ENCODE peak calls at places on chromosomes 5 and 9, in seven cellular contexts. One of them, this sample, is unnamed.

GRCh38 chr9:112351184-112351583 is 17.8 kb upstream of the PTBP3 start:
- DNase-seq in SK-N-SH: no peak
- DNase-seq in H1: no peak
- DNase-seq in HCT116: no peak
- DNase-seq in HepG2: no peak
- DNase-seq in K562: no peak
- DNase-seq in GM12878: no peak
- DNase-seq in this sample: no peak

GRCh38 chr9:86947146-86948081 is at the start of gene GAS1:
- DNase-seq in H1: peak
- DNase-seq in GM12878: no peak
- DNase-seq in K562: peak
- DNase-seq in SK-N-SH: peak
- DNase-seq in HCT116: peak
- DNase-seq in HepG2: no peak
- DNase-seq in this sample: peak

GRCh38 chr9:108259917-108260675 is 595.7 kb downstream of the ACTL7B start:
- DNase-seq in GM12878: no peak
- DNase-seq in K562: no peak
- DNase-seq in SK-N-SH: no peak
- DNase-seq in HCT116: no peak
- DNase-seq in H1: no peak
- DNase-seq in HepG2: no peak
- DNase-seq in this sample: no peak

GRCh38 chr5:25713259-25713658 is 1068.5 kb upstream of the CDH10 start:
- DNase-seq in GM12878: peak
- DNase-seq in HepG2: no peak
- DNase-seq in K562: no peak
- DNase-seq in HCT116: no peak
- DNase-seq in H1: no peak
- DNase-seq in SK-N-SH: no peak
- DNase-seq in this sample: peak

GRCh38 chr9:117034862-117035261 is 347.8 kb downstream of the TRIM32 start:
- DNase-seq in GM12878: no peak
- DNase-seq in SK-N-SH: no peak
- DNase-seq in HCT116: no peak
- DNase-seq in HepG2: no peak
- DNase-seq in H1: peak
- DNase-seq in K562: no peak
- DNase-seq in this sample: peak

GRCh38 chr9:128731093-128731492 is 7.2 kb upstream of the ZDHHC12 start:
- DNase-seq in K562: no peak
- DNase-seq in HCT116: no peak
- DNase-seq in H1: no peak
- DNase-seq in SK-N-SH: no peak
- DNase-seq in HepG2: no peak
- DNase-seq in GM12878: no peak
- DNase-seq in this sample: no peak

GRCh38 chr9:71756753-71757152 is 11.6 kb downstream of the CEMIP2 start:
- DNase-seq in H1: no peak
- DNase-seq in HCT116: no peak
- DNase-seq in SK-N-SH: no peak
- DNase-seq in K562: no peak
- DNase-seq in HepG2: peak
- DNase-seq in GM12878: no peak
- DNase-seq in this sample: no peak

GRCh38 chr9:22469928-22470544 is 23.4 kb downstream of the DMRTA1 start:
- DNase-seq in H1: peak
- DNase-seq in HepG2: peak
- DNase-seq in HCT116: peak
- DNase-seq in SK-N-SH: peak
- DNase-seq in GM12878: peak
- DNase-seq in K562: no peak
- DNase-seq in this sample: no peak

GRCh38 chr5:110536120-110537115 is 190.1 kb downstream of the TMEM232 start:
- DNase-seq in SK-N-SH: no peak
- DNase-seq in K562: no peak
- DNase-seq in HCT116: no peak
- DNase-seq in GM12878: no peak
- DNase-seq in H1: peak
- DNase-seq in HepG2: no peak
- DNase-seq in this sample: peak

GRCh38 chr9:109378316-109378715 is 57.5 kb upstream of the EPB41L4B start:
- DNase-seq in H1: no peak
- DNase-seq in HCT116: no peak
- DNase-seq in GM12878: no peak
- DNase-seq in SK-N-SH: no peak
- DNase-seq in K562: no peak
- DNase-seq in HepG2: no peak
- DNase-seq in this sample: no peak

GRCh38 chr9:135307314-135307713 is 172.3 kb upstream of the PPP1R26 start:
- DNase-seq in K562: no peak
- DNase-seq in SK-N-SH: no peak
- DNase-seq in HCT116: no peak
- DNase-seq in GM12878: no peak
- DNase-seq in H1: peak
- DNase-seq in HepG2: no peak
- DNase-seq in this sample: no peak

GRCh38 chr5:157941616-157942015 is 82.7 kb upstream of the CLINT1 start:
- DNase-seq in K562: no peak
- DNase-seq in H1: no peak
- DNase-seq in HepG2: no peak
- DNase-seq in GM12878: no peak
- DNase-seq in HCT116: no peak
- DNase-seq in SK-N-SH: no peak
- DNase-seq in this sample: no peak

GRCh38 chr5:41193462-41194166 is 19.7 kb downstream of the C6 start:
- DNase-seq in K562: no peak
- DNase-seq in HepG2: peak
- DNase-seq in SK-N-SH: no peak
- DNase-seq in HCT116: no peak
- DNase-seq in GM12878: no peak
- DNase-seq in H1: no peak
- DNase-seq in this sample: peak

GRCh38 chr5:131795879-131796792 is 681 bp downstream of the FNIP1 start:
- DNase-seq in HepG2: peak
- DNase-seq in K562: no peak
- DNase-seq in SK-N-SH: peak
- DNase-seq in GM12878: no peak
- DNase-seq in HCT116: no peak
- DNase-seq in H1: peak
- DNase-seq in this sample: peak

GRCh38 chr5:54610197-54610898 is 92.8 kb downstream of the SNX18 start:
- DNase-seq in K562: no peak
- DNase-seq in HepG2: no peak
- DNase-seq in SK-N-SH: no peak
- DNase-seq in GM12878: peak
- DNase-seq in H1: no peak
- DNase-seq in HCT116: no peak
- DNase-seq in this sample: no peak

GRCh38 chr5:167770461-167770860 is 521.0 kb upstream of the WWC1 start:
- DNase-seq in K562: no peak
- DNase-seq in HepG2: no peak
- DNase-seq in SK-N-SH: no peak
- DNase-seq in H1: no peak
- DNase-seq in HCT116: no peak
- DNase-seq in GM12878: no peak
- DNase-seq in this sample: no peak

GRCh38 chr5:84487963-84488362 is 103.3 kb upstream of the EDIL3 start:
- DNase-seq in GM12878: no peak
- DNase-seq in H1: no peak
- DNase-seq in HepG2: no peak
- DNase-seq in SK-N-SH: no peak
- DNase-seq in HCT116: no peak
- DNase-seq in K562: no peak
- DNase-seq in this sample: no peak

GRCh38 chr5:136135536-136135935 is 2.9 kb downstream of the SMAD5 start:
- DNase-seq in HCT116: no peak
- DNase-seq in GM12878: no peak
- DNase-seq in H1: no peak
- DNase-seq in K562: no peak
- DNase-seq in HepG2: no peak
- DNase-seq in SK-N-SH: no peak
- DNase-seq in this sample: no peak

GRCh38 chr5:41598011-41598410 is 87.6 kb upstream of the PLCXD3 start:
- DNase-seq in GM12878: no peak
- DNase-seq in H1: no peak
- DNase-seq in HepG2: no peak
- DNase-seq in HCT116: no peak
- DNase-seq in SK-N-SH: no peak
- DNase-seq in K562: no peak
- DNase-seq in this sample: peak

GRCh38 chr9:112051812-112052211 is 123.3 kb downstream of the SUSD1 start:
- DNase-seq in HCT116: no peak
- DNase-seq in SK-N-SH: no peak
- DNase-seq in GM12878: no peak
- DNase-seq in H1: no peak
- DNase-seq in K562: no peak
- DNase-seq in HepG2: no peak
- DNase-seq in this sample: no peak

GRCh38 chr9:135288941-135289534 is 190.5 kb upstream of the PPP1R26 start:
- DNase-seq in H1: no peak
- DNase-seq in HepG2: no peak
- DNase-seq in HCT116: peak
- DNase-seq in SK-N-SH: no peak
- DNase-seq in K562: no peak
- DNase-seq in GM12878: no peak
- DNase-seq in this sample: no peak

GRCh38 chr5:16593013-16593412 is 23.8 kb downstream of the RETREG1 start:
- DNase-seq in GM12878: no peak
- DNase-seq in K562: no peak
- DNase-seq in HepG2: no peak
- DNase-seq in H1: no peak
- DNase-seq in HCT116: no peak
- DNase-seq in SK-N-SH: no peak
- DNase-seq in this sample: no peak

GRCh38 chr5:109529520-109529919 is 119.7 kb upstream of the PJA2 start:
- DNase-seq in K562: no peak
- DNase-seq in HepG2: no peak
- DNase-seq in H1: no peak
- DNase-seq in SK-N-SH: no peak
- DNase-seq in HCT116: no peak
- DNase-seq in GM12878: no peak
- DNase-seq in this sample: peak

GRCh38 chr9:115640887-115641286 is 512.7 kb upstream of the PAPPA start:
- DNase-seq in HepG2: no peak
- DNase-seq in HCT116: no peak
- DNase-seq in SK-N-SH: no peak
- DNase-seq in GM12878: no peak
- DNase-seq in H1: no peak
- DNase-seq in K562: no peak
- DNase-seq in this sample: no peak
- TF ChIP-seq JUND in HepG2: no peak
- TF ChIP-seq JUND in HCT116: no peak
- TF ChIP-seq JUND in SK-N-SH: peak
- TF ChIP-seq JUND in GM12878: no peak
- TF ChIP-seq JUND in H1: no peak
- TF ChIP-seq JUND in K562: no peak
- TF ChIP-seq JUND in this sample: no peak

DNA sequence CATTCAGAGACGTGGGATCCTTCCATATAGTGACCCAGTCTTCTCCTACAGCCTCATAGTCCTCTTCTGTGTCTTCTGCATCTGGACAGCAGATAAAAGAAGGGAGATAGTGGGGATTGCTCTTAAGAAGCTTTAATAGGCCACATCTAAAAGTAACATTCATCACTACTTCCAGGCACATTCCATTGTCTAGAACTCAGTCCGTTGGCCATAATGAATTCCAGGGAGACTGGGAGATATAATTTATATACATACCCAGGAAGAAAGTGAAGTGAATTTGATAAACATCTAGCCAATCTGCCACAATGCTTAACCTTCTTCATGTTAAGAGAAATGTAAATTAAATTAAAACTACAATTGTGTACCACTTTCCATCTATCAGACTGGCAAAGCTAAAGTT is 22.5 kb upstream of the GLIPR2 start:
- DNase-seq in K562: no peak
- DNase-seq in H1: no peak
- DNase-seq in HCT116: no peak
- DNase-seq in GM12878: no peak
- DNase-seq in SK-N-SH: no peak
- DNase-seq in HepG2: no peak
- DNase-seq in this sample: no peak
- TF ChIP-seq JUND in K562: no peak
- TF ChIP-seq JUND in H1: no peak
- TF ChIP-seq JUND in HCT116: no peak
- TF ChIP-seq JUND in GM12878: no peak
- TF ChIP-seq JUND in SK-N-SH: peak
- TF ChIP-seq JUND in HepG2: no peak
- TF ChIP-seq JUND in this sample: no peak

DNA sequence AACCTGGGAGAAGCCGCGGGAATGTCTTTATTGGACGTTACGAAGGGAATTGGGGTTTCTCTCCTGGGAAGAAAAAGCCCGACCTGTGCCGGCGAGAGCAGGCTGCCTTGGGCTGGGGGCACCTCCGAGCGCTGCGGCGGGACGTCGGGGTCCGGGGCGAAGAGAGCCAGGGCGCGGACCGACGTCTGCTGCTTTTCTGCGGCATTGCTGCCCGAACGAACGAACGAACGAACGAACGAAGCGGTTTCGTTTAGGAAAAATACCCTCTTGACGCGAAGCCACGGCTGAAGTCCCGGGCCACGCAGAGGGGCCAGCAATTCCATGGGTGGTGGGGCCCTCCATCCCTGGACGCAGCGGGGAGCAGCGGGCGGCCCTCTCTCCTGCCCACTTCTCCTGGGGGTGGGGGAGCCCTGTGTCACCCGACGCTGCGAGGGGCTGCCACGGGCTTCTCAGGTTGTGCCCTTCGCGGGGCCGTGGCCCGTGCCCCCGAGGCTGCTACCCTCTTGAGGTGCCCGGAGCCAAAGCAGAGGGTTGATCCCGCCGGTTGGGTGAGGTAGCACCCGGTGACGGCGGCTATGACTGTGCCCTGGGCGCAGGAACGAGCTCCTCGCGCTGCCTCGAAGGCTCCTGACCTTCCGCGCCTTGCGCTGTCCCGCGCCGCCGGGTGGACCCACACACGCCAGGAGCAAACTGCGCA is 4.9 kb upstream of the PITX1 start:
- DNase-seq in HepG2: no peak
- DNase-seq in K562: no peak
- DNase-seq in GM12878: no peak
- DNase-seq in HCT116: no peak
- DNase-seq in H1: no peak
- DNase-seq in SK-N-SH: peak
- DNase-seq in this sample: no peak
- TF ChIP-seq JUND in HepG2: no peak
- TF ChIP-seq JUND in K562: no peak
- TF ChIP-seq JUND in GM12878: no peak
- TF ChIP-seq JUND in HCT116: no peak
- TF ChIP-seq JUND in H1: no peak
- TF ChIP-seq JUND in SK-N-SH: no peak
- TF ChIP-seq JUND in this sample: no peak

DNA sequence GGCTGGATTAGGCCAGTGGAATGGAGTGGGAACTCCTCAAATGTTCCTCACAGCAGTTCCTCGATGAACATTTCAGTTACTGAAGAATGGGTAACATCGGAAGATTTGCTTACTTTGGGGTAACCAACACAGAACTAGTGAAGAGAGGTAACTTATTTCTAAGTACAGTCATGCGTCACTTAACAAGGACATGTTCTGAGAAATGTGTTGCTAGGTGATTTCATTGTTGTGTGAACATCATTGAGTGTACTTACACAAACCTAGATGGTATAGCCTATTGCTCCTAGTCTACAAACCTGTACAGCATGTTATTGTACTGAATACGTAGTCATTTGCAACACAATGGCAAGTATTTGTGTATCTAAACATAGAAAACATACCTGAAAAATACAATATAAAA is 228.3 kb downstream of the MAST4 start:
- DNase-seq in GM12878: no peak
- DNase-seq in K562: no peak
- DNase-seq in SK-N-SH: no peak
- DNase-seq in H1: no peak
- DNase-seq in HepG2: no peak
- DNase-seq in HCT116: no peak
- DNase-seq in this sample: no peak
- TF ChIP-seq JUND in GM12878: no peak
- TF ChIP-seq JUND in K562: no peak
- TF ChIP-seq JUND in SK-N-SH: no peak
- TF ChIP-seq JUND in H1: no peak
- TF ChIP-seq JUND in HepG2: no peak
- TF ChIP-seq JUND in HCT116: no peak
- TF ChIP-seq JUND in this sample: no peak

This sample was measured in T47D.